ENCODE peak calls at places on chromosomes 11 and 22, in eight cellular contexts. One of them, this sample, is unnamed.

GRCh38 chr11:77107950-77108349 is 5.3 kb downstream of the OMP start:
- DNase-seq in stimulated activated CD4-positive, alpha-beta T cell treated with anti-CD3 and anti-CD28 coated beads, Interleukin-1b, Interleukin-23, amount 100 ng/mL, for 24 hours: no peak
- DNase-seq in smooth muscle cell of the brain vasculature: peak; percentile 56
- DNase-seq in foreskin fibroblast: peak; percentile 94
- DNase-seq in HEK293T: no peak
- DNase-seq in coronary artery: no peak
- DNase-seq in nephron progenitor cell: no peak
- DNase-seq in NCI-H526: no peak
- DNase-seq in this sample: no peak

GRCh38 chr11:14358729-14359439 is at the start of gene RRAS2:
- DNase-seq in NCI-H526: peak; percentile 91
- DNase-seq in smooth muscle cell of the brain vasculature: peak; percentile 41
- DNase-seq in stimulated activated CD4-positive, alpha-beta T cell treated with anti-CD3 and anti-CD28 coated beads, Interleukin-1b, Interleukin-23, amount 100 ng/mL, for 24 hours: peak; percentile 55
- DNase-seq in foreskin fibroblast: peak; percentile 93
- DNase-seq in HEK293T: peak; percentile 84
- DNase-seq in nephron progenitor cell: peak; percentile 83
- DNase-seq in coronary artery: peak; percentile 84
- DNase-seq in this sample: no peak

GRCh38 chr22:34800265-34800664 is 265.7 kb upstream of the ISX start:
- DNase-seq in smooth muscle cell of the brain vasculature: no peak
- DNase-seq in nephron progenitor cell: peak; percentile 11
- DNase-seq in NCI-H526: no peak
- DNase-seq in HEK293T: no peak
- DNase-seq in foreskin fibroblast: no peak
- DNase-seq in coronary artery: no peak
- DNase-seq in stimulated activated CD4-positive, alpha-beta T cell treated with anti-CD3 and anti-CD28 coated beads, Interleukin-1b, Interleukin-23, amount 100 ng/mL, for 24 hours: no peak
- DNase-seq in this sample: no peak

GRCh38 chr22:46071451-46072029 is 78.8 kb upstream of the PPARA start:
- DNase-seq in HEK293T: peak; percentile 56
- DNase-seq in coronary artery: peak; percentile 94
- DNase-seq in nephron progenitor cell: peak; percentile 50
- DNase-seq in smooth muscle cell of the brain vasculature: peak; percentile 83
- DNase-seq in foreskin fibroblast: peak; percentile 98
- DNase-seq in NCI-H526: peak; percentile 79
- DNase-seq in stimulated activated CD4-positive, alpha-beta T cell treated with anti-CD3 and anti-CD28 coated beads, Interleukin-1b, Interleukin-23, amount 100 ng/mL, for 24 hours: peak; percentile 40
- DNase-seq in this sample: no peak

GRCh38 chr11:12386745-12387144 is 9.4 kb downstream of the PARVA start:
- DNase-seq in NCI-H526: no peak
- DNase-seq in nephron progenitor cell: no peak
- DNase-seq in stimulated activated CD4-positive, alpha-beta T cell treated with anti-CD3 and anti-CD28 coated beads, Interleukin-1b, Interleukin-23, amount 100 ng/mL, for 24 hours: no peak
- DNase-seq in foreskin fibroblast: no peak
- DNase-seq in HEK293T: no peak
- DNase-seq in coronary artery: no peak
- DNase-seq in smooth muscle cell of the brain vasculature: no peak
- DNase-seq in this sample: no peak

GRCh38 chr22:31243339-31244043 is 31.4 kb downstream of the LIMK2 start:
- DNase-seq in smooth muscle cell of the brain vasculature: no peak
- DNase-seq in NCI-H526: no peak
- DNase-seq in coronary artery: no peak
- DNase-seq in nephron progenitor cell: no peak
- DNase-seq in foreskin fibroblast: no peak
- DNase-seq in HEK293T: no peak
- DNase-seq in stimulated activated CD4-positive, alpha-beta T cell treated with anti-CD3 and anti-CD28 coated beads, Interleukin-1b, Interleukin-23, amount 100 ng/mL, for 24 hours: no peak
- DNase-seq in this sample: no peak

GRCh38 chr11:130407978-130408377 is 20.4 kb downstream of the ADAMTS8 start:
- DNase-seq in smooth muscle cell of the brain vasculature: no peak
- DNase-seq in coronary artery: no peak
- DNase-seq in HEK293T: no peak
- DNase-seq in nephron progenitor cell: no peak
- DNase-seq in NCI-H526: no peak
- DNase-seq in foreskin fibroblast: peak; percentile 98
- DNase-seq in stimulated activated CD4-positive, alpha-beta T cell treated with anti-CD3 and anti-CD28 coated beads, Interleukin-1b, Interleukin-23, amount 100 ng/mL, for 24 hours: no peak
- DNase-seq in this sample: no peak

GRCh38 chr22:44224166-44224565 is 43.4 kb downstream of the PARVG start:
- DNase-seq in coronary artery: no peak
- DNase-seq in NCI-H526: no peak
- DNase-seq in HEK293T: no peak
- DNase-seq in nephron progenitor cell: no peak
- DNase-seq in smooth muscle cell of the brain vasculature: no peak
- DNase-seq in foreskin fibroblast: peak; percentile 9
- DNase-seq in stimulated activated CD4-positive, alpha-beta T cell treated with anti-CD3 and anti-CD28 coated beads, Interleukin-1b, Interleukin-23, amount 100 ng/mL, for 24 hours: no peak
- DNase-seq in this sample: no peak

GRCh38 chr11:42536961-42537360 is 774.8 kb upstream of the API5 start:
- DNase-seq in coronary artery: no peak
- DNase-seq in nephron progenitor cell: no peak
- DNase-seq in smooth muscle cell of the brain vasculature: no peak
- DNase-seq in foreskin fibroblast: no peak
- DNase-seq in NCI-H526: no peak
- DNase-seq in stimulated activated CD4-positive, alpha-beta T cell treated with anti-CD3 and anti-CD28 coated beads, Interleukin-1b, Interleukin-23, amount 100 ng/mL, for 24 hours: no peak
- DNase-seq in HEK293T: no peak
- DNase-seq in this sample: no peak

GRCh38 chr11:108522318-108522717 is 24.1 kb upstream of the POGLUT3 start:
- DNase-seq in HEK293T: no peak
- DNase-seq in stimulated activated CD4-positive, alpha-beta T cell treated with anti-CD3 and anti-CD28 coated beads, Interleukin-1b, Interleukin-23, amount 100 ng/mL, for 24 hours: no peak
- DNase-seq in NCI-H526: no peak
- DNase-seq in foreskin fibroblast: no peak
- DNase-seq in coronary artery: no peak
- DNase-seq in smooth muscle cell of the brain vasculature: no peak
- DNase-seq in nephron progenitor cell: no peak
- DNase-seq in this sample: no peak

GRCh38 chr11:102138223-102138622 is 28.0 kb downstream of the YAP1 start:
- DNase-seq in stimulated activated CD4-positive, alpha-beta T cell treated with anti-CD3 and anti-CD28 coated beads, Interleukin-1b, Interleukin-23, amount 100 ng/mL, for 24 hours: no peak
- DNase-seq in coronary artery: no peak
- DNase-seq in nephron progenitor cell: no peak
- DNase-seq in HEK293T: no peak
- DNase-seq in smooth muscle cell of the brain vasculature: no peak
- DNase-seq in foreskin fibroblast: peak; percentile 36
- DNase-seq in NCI-H526: no peak
- DNase-seq in this sample: no peak

This sample was measured in iPS DF 6.9.